ENCODE peak calls at places on chromosomes 11 and 22, in nine cellular contexts. R is Calu3; S is psoas muscle; G is HS-5; H is HTR-8/SVneo; B is dermis blood vessel endothelial cell; W is substantia nigra; N is CD8-positive, alpha-beta memory T cell; F is H4. X is an unnamed sample.

GRCh38 chr11:61957028-61957770 is 7.0 kb downstream of the BEST1 start:
- DNase-seq in R (no peak), S (no peak), G (no peak), H (no peak), B (no peak), W (no peak), N (no peak), F (no peak), X (no peak)

GRCh38 chr11:12470236-12470635 is 92.9 kb downstream of the PARVA start:
- DNase-seq in R (no peak), S (no peak), G (no peak), H (no peak), B (no peak), W (no peak), N (no peak), F (no peak), X (no peak)

GRCh38 chr22:44697423-44698179 is 4.4 kb upstream of the PRR5 start:
- DNase-seq in R (peak), S (peak), G (peak), H (peak), B (peak), W (peak), N (peak), F (peak), X (peak)

GRCh38 chr11:31655483-31655882 is 145.9 kb downstream of the ELP4 start:
- DNase-seq in R (no peak), S (no peak), G (peak), H (peak), B (peak), W (no peak), N (no peak), F (peak), X (no peak)

GRCh38 chr11:118437736-118438125 is 1.4 kb downstream of the KMT2A start:
- DNase-seq in R (peak), S (no peak), G (no peak), H (no peak), B (peak), W (no peak), N (peak), F (no peak), X (peak)

GRCh38 chr22:42912049-42912448 is 55.0 kb upstream of the ARFGAP3 start:
- DNase-seq in R (no peak), S (no peak), G (no peak), H (no peak), B (peak), W (no peak), N (no peak), F (no peak), X (no peak)

GRCh38 chr11:1178906-1179305 is 21.2 kb downstream of the MUC5AC start:
- DNase-seq in R (no peak), S (peak), G (no peak), H (no peak), B (no peak), W (no peak), N (no peak), F (no peak), X (no peak)

GRCh38 chr11:111417766-111418435 is 38.8 kb upstream of the POU2AF1 start:
- DNase-seq in R (no peak), S (peak), G (no peak), H (no peak), B (peak), W (no peak), N (no peak), F (peak), X (peak)

GRCh38 chr11:83493918-83494317 is 207.8 kb upstream of the CCDC90B start:
- DNase-seq in R (no peak), S (no peak), G (no peak), H (no peak), B (no peak), W (no peak), N (no peak), F (no peak), X (no peak)

GRCh38 chr22:27377501-27377900 is 424.1 kb downstream of the MN1 start:
- DNase-seq in R (no peak), S (no peak), G (no peak), H (no peak), B (no peak), W (no peak), N (no peak), F (no peak), X (no peak)

GRCh38 chr11:67022341-67022933 is 497 bp upstream of the SYT12 start:
- DNase-seq in R (peak), S (peak), G (no peak), H (peak), B (peak), W (no peak), N (no peak), F (peak), X (peak)

GRCh38 chr11:57453543-57454177 is 6.7 kb upstream of the RTN4RL2 start:
- DNase-seq in R (no peak), S (no peak), G (no peak), H (no peak), B (no peak), W (no peak), N (no peak), F (no peak), X (no peak)

GRCh38 chr11:92286718-92287117 is 62.1 kb downstream of the FAT3 start:
- DNase-seq in R (no peak), S (no peak), G (no peak), H (no peak), B (no peak), W (no peak), N (no peak), F (no peak), X (no peak)

GRCh38 chr22:35838849-35839646 is 121.4 kb downstream of the APOL5 start:
- DNase-seq in R (peak), S (peak), G (peak), H (no peak), B (peak), W (no peak), N (no peak), F (peak), X (peak)

GRCh38 chr11:11769362-11769761 is 72.4 kb upstream of the USP47 start:
- DNase-seq in R (no peak), S (no peak), G (no peak), H (no peak), B (no peak), W (no peak), N (no peak), F (no peak), X (no peak)

GRCh38 chr11:46249103-46249942 is 28.1 kb upstream of the CREB3L1 start:
- DNase-seq in R (no peak), S (no peak), G (no peak), H (no peak), B (no peak), W (no peak), N (no peak), F (no peak), X (no peak)

GRCh38 chr11:76151561-76152085 is 54.7 kb downstream of the WNT11 start:
- DNase-seq in R (no peak), S (no peak), G (no peak), H (no peak), B (no peak), W (no peak), N (no peak), F (no peak), X (no peak)

GRCh38 chr11:96466607-96467006 is 76.8 kb downstream of the JRKL start:
- DNase-seq in R (no peak), S (no peak), G (no peak), H (no peak), B (no peak), W (no peak), N (no peak), F (no peak), X (no peak)

GRCh38 chr11:120180571-120181445 is 30.0 kb upstream of the OAF start:
- DNase-seq in R (no peak), S (no peak), G (no peak), H (peak), B (peak), W (no peak), N (no peak), F (no peak), X (no peak)

GRCh38 chr11:134393638-134394037 is 18.4 kb downstream of the B3GAT1 start:
- DNase-seq in R (peak), S (no peak), G (no peak), H (no peak), B (no peak), W (peak), N (no peak), F (no peak), X (no peak)

GRCh38 chr22:17753401-17753989 is 20.8 kb downstream of the BID start:
- DNase-seq in R (peak), S (no peak), G (no peak), H (no peak), B (no peak), W (no peak), N (no peak), F (no peak), X (no peak)

GRCh38 chr11:101661559-101661958 is 77.8 kb upstream of the TRPC6 start:
- DNase-seq in R (no peak), S (no peak), G (no peak), H (no peak), B (no peak), W (no peak), N (no peak), F (no peak), X (no peak)

GRCh38 chr11:12253843-12254281 is 123.5 kb upstream of the PARVA start:
- DNase-seq in R (no peak), S (no peak), G (no peak), H (no peak), B (no peak), W (no peak), N (no peak), F (no peak), X (no peak)

GRCh38 chr11:124865902-124866851 is 945 bp downstream of the ROBO3 start:
- DNase-seq in R (peak), S (peak), G (no peak), H (peak), B (peak), W (peak), N (peak), F (no peak), X (peak)